ENCODE peak calls at places on chromosomes 1 and 21, in eight cellular contexts. Z, G, L, A, O, U, J and Y are unnamed samples.

GRCh38 chr1:48066951-48067350 is 69.8 kb upstream of the TRABD2B start:
- DNase-seq in Z (no peak), G (no peak), L (no peak), A (no peak), O (no peak), U (no peak), J (peak; percentile 39), Y (no peak)

GRCh38 chr1:38190978-38191377 is 144.4 kb upstream of the POU3F1 start:
- DNase-seq in Z (no peak), G (no peak), L (no peak), A (no peak), O (no peak), U (no peak), J (no peak), Y (no peak)

GRCh38 chr21:43981871-43982210 is 30.3 kb upstream of the TRAPPC10 start:
- DNase-seq in Z (no peak), G (no peak), L (no peak), A (no peak), O (no peak), U (no peak), J (no peak), Y (no peak)

GRCh38 chr1:170162385-170163226 is 16.8 kb downstream of the NTMT2 start:
- DNase-seq in Z (peak; percentile 26), G (peak; percentile 85), L (no peak), A (no peak), O (peak; percentile 53), U (peak; percentile 73), J (peak; percentile 73), Y (no peak)

GRCh38 chr1:237154173-237154572 is 112.2 kb downstream of the RYR2 start:
- DNase-seq in Z (no peak), G (no peak), L (no peak), A (no peak), O (no peak), U (no peak), J (no peak), Y (no peak)

GRCh38 chr1:24443241-24443656 is 27.6 kb downstream of the NIPAL3 start:
- DNase-seq in Z (no peak), G (no peak), L (no peak), A (no peak), O (no peak), U (no peak), J (peak; percentile 39), Y (no peak)

GRCh38 chr21:42523211-42523610 is 9.6 kb downstream of the SLC37A1 start:
- DNase-seq in Z (no peak), G (no peak), L (no peak), A (no peak), O (no peak), U (no peak), J (no peak), Y (no peak)

GRCh38 chr1:85656256-85656655 is 52.0 kb downstream of the ZNHIT6 start:
- DNase-seq in Z (no peak), G (no peak), L (no peak), A (no peak), O (no peak), U (no peak), J (no peak), Y (no peak)

GRCh38 chr1:117336087-117336817 is 31.0 kb upstream of the MAN1A2 start:
- DNase-seq in Z (peak; percentile 28), G (no peak), L (no peak), A (no peak), O (no peak), U (no peak), J (no peak), Y (no peak)

GRCh38 chr1:107276247-107276646 is 135.4 kb downstream of the NTNG1 start:
- DNase-seq in Z (no peak), G (no peak), L (no peak), A (no peak), O (no peak), U (no peak), J (no peak), Y (no peak)

GRCh38 chr1:114509596-114510234 is 1.3 kb downstream of the TRIM33 start:
- DNase-seq in Z (no peak), G (peak; percentile 21), L (no peak), A (no peak), O (no peak), U (no peak), J (no peak), Y (no peak)

GRCh38 chr1:94258873-94259331 is 21.5 kb upstream of the ARHGAP29 start:
- DNase-seq in Z (no peak), G (no peak), L (no peak), A (no peak), O (peak; percentile 94), U (no peak), J (peak; percentile 95), Y (no peak)

GRCh38 chr21:29613021-29613420 is 314.3 kb downstream of the BACH1 start:
- DNase-seq in Z (no peak), G (no peak), L (no peak), A (no peak), O (no peak), U (no peak), J (no peak), Y (no peak)